ENCODE peak calls at places on chromosomes 5 and 9, in six cellular contexts. V, Q, B, M, U and N are unnamed samples.

GRCh38 chr9:101352892-101353462 is 31.8 kb downstream of the BAAT start:
- DNase-seq in V (no peak), Q (no peak), B (no peak), U (no peak), M (no peak), N (no peak)

GRCh38 chr9:85522459-85523092 is 219.2 kb downstream of the AGTPBP1 start:
- DNase-seq in M (no peak), U (no peak), B (peak; percentile 5), Q (no peak), V (peak; percentile 30), N (no peak)

GRCh38 chr5:143543358-143544255 is 140.1 kb upstream of the NR3C1 start:
- DNase-seq in V (peak; percentile 60), B (peak; percentile 60), Q (no peak), M (no peak), U (no peak), N (no peak)

GRCh38 chr5:159456722-159457462 is 126.6 kb upstream of the IL12B start:
- DNase-seq in B (peak; percentile 31), U (no peak), M (no peak), Q (no peak), V (no peak), N (no peak)

GRCh38 chr9:118940477-118940876 is 428.8 kb downstream of the BRINP1 start:
- DNase-seq in Q (no peak), M (no peak), V (no peak), B (no peak), U (no peak), N (no peak)

GRCh38 chr5:138491669-138492551 is 26.6 kb downstream of the EGR1 start:
- DNase-seq in V (peak; percentile 89), U (peak; percentile 86), B (peak; percentile 91), Q (peak; percentile 52), M (peak; percentile 79), N (peak; percentile 58)

GRCh38 chr5:40233268-40233667 is 446.4 kb upstream of the PTGER4 start:
- DNase-seq in B (no peak), M (no peak), U (no peak), V (peak; percentile 22), Q (no peak), N (no peak)

GRCh38 chr9:121827251-121827967 is 176.0 kb downstream of the DAB2IP start:
- DNase-seq in V (no peak), B (no peak), Q (no peak), U (no peak), M (no peak), N (no peak)

GRCh38 chr5:159419567-159419966 is 89.3 kb upstream of the IL12B start:
- DNase-seq in V (no peak), Q (no peak), U (no peak), B (no peak), M (no peak), N (peak; percentile 63)

GRCh38 chr5:137737349-137738256 is 1.7 kb upstream of the KLHL3 start:
- DNase-seq in V (peak; percentile 69), U (no peak), M (peak; percentile 26), B (peak; percentile 59), Q (no peak), N (no peak)

GRCh38 chr9:99666571-99666970 is 155.1 kb upstream of the NR4A3 start:
- DNase-seq in Q (no peak), V (peak; percentile 3), B (peak; percentile 25), U (no peak), M (no peak), N (peak; percentile 57)

GRCh38 chr5:79827159-79827562 is 137.5 kb downstream of the CMYA5 start:
- DNase-seq in M (no peak), U (no peak), V (no peak), B (no peak), Q (no peak), N (no peak)

GRCh38 chr5:159639590-159639989 is 276.7 kb upstream of the ADRA1B start:
- DNase-seq in V (no peak), U (no peak), B (no peak), M (no peak), Q (no peak), N (no peak)

GRCh38 chr5:62729662-62730061 is 151.0 kb downstream of the LRRC70 start:
- DNase-seq in B (no peak), Q (no peak), M (no peak), U (no peak), V (no peak), N (no peak)

GRCh38 chr9:110278080-110278707 is 21.9 kb upstream of the TXN start:
- DNase-seq in M (no peak), V (no peak), B (peak; percentile 54), Q (no peak), U (no peak), N (no peak)

GRCh38 chr9:80787636-80788035 is 901.7 kb downstream of the TLE1 start:
- DNase-seq in Q (no peak), M (no peak), B (no peak), V (no peak), U (no peak), N (no peak)

GRCh38 chr5:6659941-6660684 is 26.9 kb downstream of the SRD5A1 start:
- DNase-seq in Q (no peak), M (no peak), V (no peak), U (no peak), B (no peak), N (peak; percentile 96)

GRCh38 chr9:34326690-34327089 is 2.4 kb downstream of the KIF24 start:
- DNase-seq in U (no peak), M (no peak), Q (no peak), B (no peak), V (no peak), N (no peak)

GRCh38 chr5:58185397-58186195 is 274.3 kb downstream of the PLK2 start:
- DNase-seq in U (no peak), M (no peak), V (peak; percentile 45), Q (no peak), B (no peak), N (no peak)

GRCh38 chr9:97046228-97046627 is 7.3 kb upstream of the CTSV start:
- DNase-seq in Q (no peak), U (peak; percentile 59), B (peak; percentile 4), V (peak; percentile 20), M (no peak), N (no peak)

GRCh38 chr9:127903557-127904475 is 4.4 kb upstream of the ST6GALNAC6 start:
- DNase-seq in U (no peak), M (peak; percentile 48), B (no peak), Q (no peak), V (no peak), N (peak; percentile 76)

GRCh38 chr5:80260461-80260860 is 4.6 kb upstream of the SERINC5 start:
- DNase-seq in M (no peak), V (no peak), B (no peak), Q (no peak), U (no peak), N (no peak)

GRCh38 chr5:75856056-75856455 is 138.8 kb upstream of the POC5 start:
- DNase-seq in B (no peak), V (no peak), U (peak; percentile 44), Q (no peak), M (no peak), N (no peak)

GRCh38 chr9:105046907-105047651 is 119.1 kb upstream of the ABCA1 start:
- DNase-seq in Q (no peak), B (no peak), M (no peak), V (peak; percentile 68), U (peak; percentile 25), N (no peak)

GRCh38 chr9:124776952-124777645 is at the start of gene OLFML2A:
- DNase-seq in V (no peak), U (no peak), M (no peak), B (peak; percentile 57), Q (no peak), N (no peak)

GRCh38 chr5:149280124-149280523 is 8.5 kb downstream of the AFAP1L1 start:
- DNase-seq in U (no peak), B (no peak), M (no peak), V (no peak), Q (no peak), N (no peak)

GRCh38 chr5:132753135-132753987 is 6.1 kb downstream of the CCNI2 start:
- DNase-seq in U (peak; percentile 55), B (no peak), M (no peak), V (no peak), Q (no peak), N (no peak)

GRCh38 chr9:135246248-135247173 is 159.0 kb downstream of the OLFM1 start:
- DNase-seq in U (no peak), B (no peak), M (no peak), Q (no peak), V (no peak), N (no peak)

GRCh38 chr5:88860501-88860900 is 22.5 kb downstream of the MEF2C start:
- DNase-seq in Q (no peak), M (no peak), B (no peak), U (no peak), V (no peak), N (no peak)